ENCODE peak calls at places on chromosome 13, in seven cellular contexts. T is ovary, G is SK-N-SH, F is neural progenitor cell, Y is PC-3, H is MM.1S, X is left ventricle myocardium inferior. K is an unnamed sample. For H3K4me1 and H3K9me3, the result is how much of the 10 kb centered on the place peaks cover.

GRCh38 chr13:68173111-68173510 is 943.0 kb upstream of the PCDH9 start:
- DNase-seq in T (no peak), G (no peak), F (no peak), Y (peak), H (no peak), X (no peak), K (no peak)

GRCh38 chr13:32314271-32314967 is 744 bp downstream of the ZAR1L start:
- DNase-seq in T (peak), G (no peak), F (no peak), Y (no peak), H (no peak), X (peak), K (peak)

GRCh38 chr13:41311607-41312500 is 787 bp downstream of the NAA16 start:
- DNase-seq in T (peak), G (peak), F (peak), Y (peak), H (peak), X (peak), K (no peak)

GRCh38 chr13:97327521-97328221 is 105.5 kb downstream of the MBNL2 start:
- DNase-seq in T (no peak), G (no peak), F (no peak), Y (no peak), H (no peak), X (no peak), K (no peak)

GRCh38 chr13:65959305-65959704 is 1270.8 kb downstream of the PCDH9 start:
- DNase-seq in T (no peak), G (no peak), F (no peak), Y (peak), H (no peak), X (no peak), K (no peak)

GRCh38 chr13:43058318-43058674 is 34.9 kb downstream of the DNAJC15 start:
- DNase-seq in T (no peak), G (no peak), F (no peak), Y (peak), H (no peak), X (no peak), K (no peak)

GRCh38 chr13:43229506-43229905 is 206.1 kb downstream of the DNAJC15 start:
- DNase-seq in T (no peak), G (no peak), F (no peak), Y (peak), H (no peak), X (no peak), K (no peak)

GRCh38 chr13:22690756-22691155 is 490.0 kb upstream of the SGCG start:
- DNase-seq in T (no peak), G (no peak), F (no peak), Y (no peak), H (no peak), X (no peak), K (no peak)

GRCh38 chr13:29802621-29803020 is 47.8 kb downstream of the UBL3 start:
- DNase-seq in T (no peak), G (no peak), F (no peak), Y (no peak), H (no peak), X (no peak), K (no peak)

GRCh38 chr13:68170961-68171360 is 940.8 kb upstream of the PCDH9 start:
- DNase-seq in T (no peak), G (no peak), F (no peak), Y (no peak), H (no peak), X (no peak), K (no peak)

GRCh38 chr13:25401958-25402357 is 30.2 kb downstream of the ATP8A2 start:
- DNase-seq in T (no peak), G (no peak), F (no peak), Y (no peak), H (no peak), X (no peak), K (no peak)

GRCh38 chr13:43246382-43246781 is 223.0 kb downstream of the DNAJC15 start:
- DNase-seq in T (no peak), G (no peak), F (no peak), Y (no peak), H (no peak), X (no peak), K (no peak)

GRCh38 chr13:43269037-43269476 is 245.7 kb downstream of the DNAJC15 start:
- DNase-seq in T (peak), G (no peak), F (no peak), Y (peak), H (no peak), X (no peak), K (peak)

GRCh38 chr13:75968103-75968838 is 332.1 kb downstream of the LMO7 start:
- DNase-seq in T (no peak), G (no peak), F (no peak), Y (peak), H (no peak), X (no peak), K (no peak)

GRCh38 chr13:112760931-112761330 is 71.1 kb downstream of the ATP11A start:
- DNase-seq in T (no peak), G (no peak), F (no peak), Y (no peak), H (no peak), X (no peak), K (no peak)

GRCh38 chr13:100235311-100235901 is 146.5 kb downstream of the PCCA start:
- DNase-seq in T (no peak), G (peak), F (peak), Y (peak), H (peak), X (no peak), K (no peak)

GRCh38 chr13:98544105-98544710 is 32.7 kb downstream of the STK24 start:
- DNase-seq in T (no peak), G (no peak), F (no peak), Y (no peak), H (no peak), X (no peak), K (no peak)
- H3K27ac ChIP-seq in T (peak), G (peak), F (peak), Y (no peak), H (no peak), X (peak), K (no peak)

GRCh38 chr13:50911937-50912624 is 2.5 kb downstream of the RNASEH2B start:
- DNase-seq in T (peak), G (peak), F (peak), Y (peak), H (peak), X (peak), K (peak)
- H3K4me1 ChIP-seq in T (under half), G (under half), F (under half), Y (under half), H (under half), X (half or more), K (under half)

GRCh38 chr13:19158526-19158925 is 23.1 kb downstream of the TUBA3C start:
- DNase-seq in T (no peak), G (no peak), F (no peak), Y (no peak), H (no peak), X (no peak), K (no peak)
- H3K9me3 ChIP-seq in T (under half), G (under half), F (under half), Y (under half), H (under half), X (under half), K (under half)

GRCh38 chr13:94247890-94248289 is 231.6 kb downstream of the DCT start:
- DNase-seq in T (no peak), G (no peak), F (no peak), Y (no peak), H (no peak), X (no peak), K (no peak)

GRCh38 chr13:94248454-94249233 is 230.8 kb downstream of the DCT start:
- DNase-seq in T (no peak), G (no peak), F (no peak), Y (no peak), H (no peak), X (no peak), K (no peak)

GRCh38 chr13:94246495-94246894 is 233.0 kb downstream of the DCT start:
- DNase-seq in T (no peak), G (no peak), F (no peak), Y (no peak), H (no peak), X (no peak), K (no peak)

GRCh38 chr13:94239135-94239534 is 240.3 kb downstream of the DCT start:
- DNase-seq in T (no peak), G (no peak), F (no peak), Y (peak), H (no peak), X (no peak), K (no peak)

DNA sequence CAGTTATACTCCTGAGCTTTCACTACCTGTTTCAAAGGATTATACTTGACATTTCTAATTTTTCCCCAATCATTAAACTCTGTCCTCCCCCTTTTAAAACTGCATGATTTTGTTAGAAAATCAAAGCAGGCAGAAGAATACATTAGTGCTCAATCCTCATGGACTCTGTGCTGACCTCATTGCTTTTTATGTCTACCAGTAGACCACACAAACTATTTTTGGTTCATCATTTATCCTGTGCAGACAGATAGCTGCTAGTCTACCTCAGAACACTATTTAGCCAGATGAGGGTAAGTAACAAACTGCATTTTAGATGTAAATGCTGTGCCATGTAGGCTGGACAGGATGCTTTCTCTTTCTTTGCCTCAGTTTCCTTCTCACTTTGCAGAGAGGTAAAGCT is 235.9 kb downstream of the DCT start:
- DNase-seq in T (no peak), G (no peak), F (no peak), Y (no peak), H (no peak), X (no peak), K (no peak)
- H3K27ac ChIP-seq in T (no peak), G (no peak), F (no peak), Y (no peak), H (no peak), X (no peak), K (no peak)

GRCh38 chr13:111201304-111201940 is 86.3 kb downstream of the ARHGEF7 start:
- DNase-seq in T (no peak), G (no peak), F (no peak), Y (no peak), H (no peak), X (no peak), K (peak)

GRCh38 chr13:111202745-111203144 is 87.6 kb downstream of the ARHGEF7 start:
- DNase-seq in T (no peak), G (peak), F (no peak), Y (peak), H (peak), X (no peak), K (no peak)

GRCh38 chr13:111202149-111202548 is 87.0 kb downstream of the ARHGEF7 start:
- DNase-seq in T (no peak), G (no peak), F (no peak), Y (no peak), H (no peak), X (no peak), K (no peak)

GRCh38 chr13:111203742-111204386 is 88.8 kb downstream of the ARHGEF7 start:
- DNase-seq in T (no peak), G (no peak), F (no peak), Y (no peak), H (no peak), X (no peak), K (no peak)

GRCh38 chr13:111198979-111199378 is 83.9 kb downstream of the ARHGEF7 start:
- DNase-seq in T (no peak), G (no peak), F (no peak), Y (no peak), H (no peak), X (no peak), K (no peak)
- H3K4me1 ChIP-seq in T (under half), G (under half), F (under half), Y (under half), H (under half), X (half or more), K (half or more)

DNA sequence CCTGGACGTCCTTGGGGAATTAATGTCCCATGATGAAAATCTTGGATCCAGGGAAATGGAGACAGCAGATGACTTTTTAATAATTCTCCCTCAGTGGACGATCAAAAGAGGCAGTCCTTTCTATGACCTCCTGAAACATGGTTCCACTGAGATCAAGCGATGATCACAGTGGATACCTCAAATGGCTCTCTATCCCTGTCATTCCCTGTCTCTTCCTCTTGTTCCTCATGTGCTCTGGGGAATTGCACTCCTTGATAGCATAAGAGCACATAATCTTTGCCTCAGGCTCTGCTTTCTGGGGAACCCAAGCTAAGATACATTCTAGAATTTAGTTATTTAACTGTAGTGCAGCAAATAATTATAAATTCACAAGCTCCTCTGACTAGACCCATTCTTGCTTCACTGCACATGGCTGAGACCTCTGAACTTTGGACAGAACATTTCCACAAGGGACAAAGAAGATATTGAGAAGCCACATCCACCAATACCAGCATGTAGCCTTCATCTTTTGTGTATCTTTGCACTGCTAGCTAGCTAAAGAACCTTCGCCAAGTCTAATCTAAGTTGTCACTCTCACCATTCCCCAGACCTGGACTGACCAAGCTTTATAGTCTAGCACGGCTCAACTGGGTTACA is 142.9 kb downstream of the SUCLA2 start:
- DNase-seq in T (no peak), G (no peak), F (no peak), Y (no peak), H (no peak), X (no peak), K (no peak)
- H3K9me3 ChIP-seq in T (under half), G (under half), F (under half), Y (under half), H (under half), X (under half), K (under half)

GRCh38 chr13:52949744-52950143 is 78.9 kb upstream of the OLFM4 start:
- DNase-seq in T (no peak), G (no peak), F (no peak), Y (no peak), H (no peak), X (peak), K (no peak)
- H3K27ac ChIP-seq in T (no peak), G (no peak), F (no peak), Y (no peak), H (no peak), X (peak), K (no peak)

DNA sequence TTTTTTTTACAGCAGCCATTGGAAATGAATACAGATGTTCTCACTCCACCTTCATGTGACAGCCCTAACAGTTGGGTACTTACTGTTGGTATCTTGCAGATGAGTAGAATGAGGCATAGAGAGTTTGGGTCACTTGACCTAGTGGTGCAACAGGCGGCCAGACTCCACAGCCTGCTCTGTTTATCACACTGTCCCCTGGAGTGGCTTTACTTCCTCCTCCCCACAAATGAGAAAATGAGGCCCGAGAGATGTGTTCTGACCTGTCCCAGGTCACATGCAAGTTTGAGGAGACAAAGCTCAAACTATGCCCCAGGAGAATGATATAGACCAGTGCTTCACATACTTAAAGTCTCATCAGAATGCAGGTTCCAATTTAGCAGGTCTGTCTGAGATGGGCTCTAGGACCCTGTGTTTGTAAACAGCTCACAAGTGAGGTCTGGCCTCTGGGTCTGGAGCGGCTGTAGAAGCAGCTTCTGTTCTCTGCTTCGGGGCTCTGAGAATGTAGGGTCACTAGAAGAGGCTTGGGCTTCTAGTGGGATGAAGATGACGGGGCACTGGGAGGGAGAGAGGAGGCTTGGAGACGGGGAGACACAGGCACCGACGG is 37.4 kb upstream of the RCBTB2 start:
- DNase-seq in T (no peak), G (no peak), F (no peak), Y (no peak), H (no peak), X (no peak), K (no peak)
- H3K4me1 ChIP-seq in T (under half), G (under half), F (under half), Y (under half), H (under half), X (half or more), K (under half)

GRCh38 chr13:19056355-19056880 is 125.2 kb downstream of the TUBA3C start:
- DNase-seq in T (no peak), G (no peak), F (no peak), Y (no peak), H (no peak), X (no peak), K (no peak)

GRCh38 chr13:19053561-19053960 is 128.1 kb downstream of the TUBA3C start:
- DNase-seq in T (no peak), G (no peak), F (no peak), Y (no peak), H (no peak), X (no peak), K (no peak)

GRCh38 chr13:19057588-19058340 is 123.9 kb downstream of the TUBA3C start:
- DNase-seq in T (no peak), G (no peak), F (no peak), Y (no peak), H (no peak), X (no peak), K (no peak)

GRCh38 chr13:19056984-19057490 is 124.6 kb downstream of the TUBA3C start:
- DNase-seq in T (no peak), G (no peak), F (no peak), Y (no peak), H (no peak), X (no peak), K (no peak)

DNA sequence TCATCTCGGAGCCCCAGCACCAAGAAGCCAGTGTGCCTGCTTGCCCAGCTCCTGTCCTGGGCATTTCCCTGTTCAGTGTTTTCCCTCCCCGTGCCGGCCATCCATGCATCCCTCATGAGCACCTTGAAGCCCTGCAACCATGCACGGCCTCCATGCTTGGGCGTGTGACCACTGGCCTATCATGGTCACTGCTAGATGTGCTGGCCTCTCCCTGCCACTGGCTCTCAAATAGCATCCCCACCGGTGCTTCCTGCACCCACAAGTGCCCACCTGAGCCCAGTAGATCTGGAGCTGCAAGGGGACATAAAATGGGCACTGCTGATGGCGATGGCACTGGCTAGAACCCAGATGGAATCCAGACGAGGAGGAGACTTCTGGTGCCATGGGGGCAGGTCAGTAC is 126.0 kb downstream of the TUBA3C start:
- DNase-seq in T (no peak), G (no peak), F (no peak), Y (no peak), H (no peak), X (no peak), K (no peak)
- H3K9me3 ChIP-seq in T (under half), G (under half), F (under half), Y (under half), H (under half), X (under half), K (under half)

GRCh38 chr13:30871713-30872029 is 34.4 kb upstream of the MEDAG start:
- DNase-seq in T (no peak), G (no peak), F (no peak), Y (no peak), H (no peak), X (no peak), K (no peak)
- H3K27ac ChIP-seq in T (no peak), G (no peak), F (no peak), Y (no peak), H (no peak), X (no peak), K (peak)